ENCODE peak calls at places on chromosomes 5 and 9, in ten cellular contexts. B, W, D, X, O, C, Q, E, H and S are unnamed samples.

GRCh38 chr9:90127923-90128322 is 514.7 kb downstream of the DIRAS2 start:
- DNase-seq in B (no peak), W (no peak), D (no peak), X (no peak), O (no peak), C (no peak), Q (no peak), E (peak), H (no peak), S (no peak)

GRCh38 chr5:109329296-109330252 is 80.2 kb downstream of the PJA2 start:
- DNase-seq in B (no peak), W (no peak), D (no peak), X (no peak), O (no peak), C (no peak), Q (no peak), E (no peak), H (peak), S (no peak)

GRCh38 chr5:170420809-170421412 is 31.7 kb upstream of the KCNMB1 start:
- DNase-seq in B (peak), W (peak), D (no peak), X (peak), O (no peak), C (peak), Q (peak), E (no peak), H (peak), S (peak)

GRCh38 chr5:149731617-149732400 is 1.7 kb downstream of the PPARGC1B start:
- DNase-seq in B (peak), W (peak), D (peak), X (peak), O (peak), C (peak), Q (peak), E (peak), H (peak), S (peak)

GRCh38 chr9:91219557-91219956 is 142.2 kb downstream of the AUH start:
- DNase-seq in B (no peak), W (no peak), D (no peak), X (no peak), O (no peak), C (no peak), Q (no peak), E (no peak), H (no peak), S (no peak)

GRCh38 chr9:81431662-81432061 is 257.7 kb downstream of the TLE1 start:
- DNase-seq in B (peak), W (no peak), D (no peak), X (no peak), O (no peak), C (no peak), Q (no peak), E (no peak), H (no peak), S (no peak)

GRCh38 chr9:89993678-89994630 is 389.1 kb downstream of the GADD45G start:
- DNase-seq in B (no peak), W (no peak), D (peak), X (peak), O (no peak), C (no peak), Q (peak), E (peak), H (no peak), S (no peak)

GRCh38 chr5:177453852-177454396 is 7.3 kb downstream of the PRR7 start:
- DNase-seq in B (no peak), W (no peak), D (no peak), X (peak), O (no peak), C (no peak), Q (peak), E (no peak), H (no peak), S (peak)

GRCh38 chr9:81082251-81082650 is 607.1 kb downstream of the TLE1 start:
- DNase-seq in B (no peak), W (no peak), D (no peak), X (no peak), O (no peak), C (no peak), Q (no peak), E (no peak), H (no peak), S (no peak)

GRCh38 chr5:72015103-72015548 is 92.1 kb upstream of the MAP1B start:
- DNase-seq in B (peak), W (no peak), D (no peak), X (peak), O (no peak), C (no peak), Q (peak), E (no peak), H (peak), S (no peak)

GRCh38 chr5:16773990-16774389 is 157.2 kb upstream of the RETREG1 start:
- DNase-seq in B (peak), W (no peak), D (no peak), X (no peak), O (no peak), C (no peak), Q (no peak), E (no peak), H (no peak), S (no peak)

GRCh38 chr5:310941-311434 is 10.5 kb upstream of the AHRR start:
- DNase-seq in B (no peak), W (no peak), D (no peak), X (peak), O (no peak), C (no peak), Q (no peak), E (peak), H (no peak), S (no peak)

GRCh38 chr5:119439140-119439625 is 13.1 kb upstream of the HSD17B4 start:
- DNase-seq in B (no peak), W (no peak), D (no peak), X (no peak), O (peak), C (no peak), Q (peak), E (no peak), H (no peak), S (no peak)

GRCh38 chr9:108468364-108468763 is 387.4 kb downstream of the ACTL7B start:
- DNase-seq in B (no peak), W (no peak), D (no peak), X (peak), O (no peak), C (peak), Q (no peak), E (peak), H (no peak), S (peak)

GRCh38 chr5:6475626-6476312 is 27.1 kb downstream of the UBE2QL1 start:
- DNase-seq in B (no peak), W (peak), D (no peak), X (no peak), O (no peak), C (peak), Q (no peak), E (no peak), H (no peak), S (peak)

GRCh38 chr9:3124006-3124405 is 280.1 kb upstream of the PUM3 start:
- DNase-seq in B (no peak), W (no peak), D (no peak), X (no peak), O (no peak), C (peak), Q (no peak), E (no peak), H (no peak), S (peak)

GRCh38 chr5:171421331-171422262 is 2.1 kb downstream of the FGF18 start:
- DNase-seq in B (no peak), W (peak), D (no peak), X (no peak), O (no peak), C (peak), Q (no peak), E (no peak), H (no peak), S (no peak)

GRCh38 chr5:2582507-2582906 is 169.0 kb downstream of the IRX2 start:
- DNase-seq in B (no peak), W (no peak), D (no peak), X (no peak), O (no peak), C (no peak), Q (no peak), E (no peak), H (no peak), S (no peak)

GRCh38 chr9:128103589-128103962 is 24.0 kb downstream of the PTGES2 start:
- DNase-seq in B (no peak), W (no peak), D (no peak), X (no peak), O (peak), C (peak), Q (peak), E (no peak), H (no peak), S (no peak)

GRCh38 chr5:138874241-138874640 is 894 bp downstream of the LRRTM2 start:
- DNase-seq in B (no peak), W (no peak), D (no peak), X (peak), O (no peak), C (no peak), Q (no peak), E (no peak), H (no peak), S (no peak)

GRCh38 chr5:136087961-136088871 is 44.4 kb upstream of the SMAD5 start:
- DNase-seq in B (no peak), W (peak), D (peak), X (peak), O (peak), C (no peak), Q (no peak), E (peak), H (peak), S (no peak)

GRCh38 chr9:477146-477545 is 262.5 kb downstream of the DOCK8 start:
- DNase-seq in B (no peak), W (no peak), D (no peak), X (no peak), O (no peak), C (no peak), Q (no peak), E (no peak), H (no peak), S (no peak)

GRCh38 chr5:136026636-136027035 is 2.2 kb upstream of the TGFBI start:
- DNase-seq in B (no peak), W (no peak), D (no peak), X (no peak), O (no peak), C (peak), Q (no peak), E (no peak), H (no peak), S (no peak)

GRCh38 chr9:10173561-10173960 is 439.2 kb downstream of the PTPRD start:
- DNase-seq in B (no peak), W (no peak), D (no peak), X (no peak), O (no peak), C (no peak), Q (no peak), E (no peak), H (peak), S (no peak)

GRCh38 chr5:139854953-139855352 is 59.3 kb downstream of the PSD2 start:
- DNase-seq in B (no peak), W (no peak), D (peak), X (no peak), O (no peak), C (no peak), Q (no peak), E (no peak), H (no peak), S (no peak)

GRCh38 chr5:122311400-122311887 is 593 bp upstream of the SNCAIP start:
- DNase-seq in B (no peak), W (no peak), D (no peak), X (no peak), O (no peak), C (peak), Q (no peak), E (no peak), H (no peak), S (no peak)

GRCh38 chr9:26148128-26148527 is 469.9 kb upstream of the TUSC1 start:
- DNase-seq in B (no peak), W (no peak), D (no peak), X (no peak), O (no peak), C (no peak), Q (no peak), E (no peak), H (no peak), S (no peak)

GRCh38 chr9:105637787-105638395 is 24.4 kb upstream of the TAL2 start:
- DNase-seq in B (no peak), W (no peak), D (no peak), X (no peak), O (no peak), C (no peak), Q (no peak), E (no peak), H (no peak), S (no peak)

GRCh38 chr5:74575741-74576538 is 64.6 kb downstream of the ENC1 start:
- DNase-seq in B (peak), W (no peak), D (no peak), X (no peak), O (no peak), C (no peak), Q (no peak), E (no peak), H (peak), S (no peak)

GRCh38 chr9:120424248-120424647 is 155.7 kb downstream of the CDK5RAP2 start:
- DNase-seq in B (no peak), W (no peak), D (no peak), X (no peak), O (no peak), C (no peak), Q (no peak), E (no peak), H (peak), S (no peak)

GRCh38 chr5:29770936-29771335 is 1422.5 kb upstream of the CDH6 start:
- DNase-seq in B (no peak), W (no peak), D (no peak), X (no peak), O (no peak), C (no peak), Q (no peak), E (no peak), H (no peak), S (no peak)

GRCh38 chr5:79845448-79846197 is 145.4 kb downstream of the MTX3 start:
- DNase-seq in B (peak), W (no peak), D (no peak), X (no peak), O (no peak), C (no peak), Q (no peak), E (no peak), H (peak), S (no peak)

GRCh38 chr5:144247131-144247530 is 76.5 kb downstream of the KCTD16 start:
- DNase-seq in B (no peak), W (no peak), D (no peak), X (no peak), O (no peak), C (no peak), Q (no peak), E (no peak), H (no peak), S (peak)

GRCh38 chr5:132753135-132753987 is 6.1 kb downstream of the CCNI2 start:
- DNase-seq in B (no peak), W (no peak), D (no peak), X (no peak), O (no peak), C (peak), Q (no peak), E (no peak), H (no peak), S (no peak)
- TF ChIP-seq CTCF in B (no peak), W (no peak), D (no peak), X (no peak), O (no peak), C (peak), Q (peak), E (no peak), H (no peak), S (no peak)

DNA sequence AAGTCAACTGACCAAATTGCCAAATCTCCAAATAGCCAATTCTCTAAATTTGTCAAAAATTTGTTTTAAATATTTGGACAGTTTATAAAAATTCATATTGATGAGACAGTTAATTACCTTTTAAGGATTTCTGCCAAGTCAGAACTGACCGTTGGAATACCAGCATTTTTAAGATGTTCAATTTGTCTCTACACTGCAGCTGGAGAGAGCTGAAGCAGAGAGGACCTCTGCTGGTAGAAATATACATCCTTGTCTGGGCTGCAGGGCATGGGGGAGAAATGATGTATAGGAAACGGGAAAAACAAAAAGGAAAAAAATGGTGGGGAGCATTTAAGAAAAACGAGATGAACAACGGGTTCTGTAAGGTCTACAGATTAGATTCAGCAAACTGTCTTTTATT is 16.8 kb downstream of the NR6A1 start:
- DNase-seq in B (no peak), W (no peak), D (no peak), X (no peak), O (no peak), C (no peak), Q (no peak), E (no peak), H (peak), S (no peak)
- TF ChIP-seq CTCF in B (peak), W (no peak), D (peak), X (no peak), O (no peak), C (peak), Q (peak), E (no peak), H (peak), S (no peak)

DNA sequence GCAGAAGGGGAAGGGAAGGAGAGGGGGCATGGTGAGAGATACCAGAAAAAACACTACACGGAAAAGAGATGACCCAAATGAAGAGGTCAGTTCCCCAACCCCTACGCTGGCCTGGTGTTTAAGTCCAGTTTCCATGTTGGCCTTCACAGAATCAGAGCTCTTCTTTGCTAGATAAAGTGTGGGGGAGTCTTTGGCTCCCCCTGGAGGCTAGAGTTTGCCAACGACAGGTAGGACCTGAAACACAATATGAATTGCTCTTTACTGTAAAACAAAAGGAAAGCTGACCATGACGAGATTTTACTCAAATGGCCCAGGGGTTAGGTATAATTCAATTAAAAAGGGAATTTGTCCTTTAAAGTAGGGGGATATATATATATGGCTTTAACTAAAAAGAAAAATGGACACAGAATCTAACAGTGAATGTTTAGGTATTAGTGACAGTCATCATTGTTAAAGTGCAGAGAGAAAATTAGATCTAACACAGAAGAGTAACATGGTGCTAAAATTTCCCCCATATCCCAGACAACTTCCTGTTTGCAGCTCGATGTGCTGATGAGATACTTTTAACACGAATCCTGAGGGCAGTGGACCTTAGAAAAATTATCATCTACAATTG is 92.0 kb downstream of the SV2C start:
- DNase-seq in B (no peak), W (no peak), D (no peak), X (peak), O (no peak), C (peak), Q (peak), E (no peak), H (peak), S (peak)
- TF ChIP-seq CTCF in B (peak), W (peak), D (peak), X (peak), O (peak), C (peak), Q (peak), E (peak), H (peak), S (peak)

DNA sequence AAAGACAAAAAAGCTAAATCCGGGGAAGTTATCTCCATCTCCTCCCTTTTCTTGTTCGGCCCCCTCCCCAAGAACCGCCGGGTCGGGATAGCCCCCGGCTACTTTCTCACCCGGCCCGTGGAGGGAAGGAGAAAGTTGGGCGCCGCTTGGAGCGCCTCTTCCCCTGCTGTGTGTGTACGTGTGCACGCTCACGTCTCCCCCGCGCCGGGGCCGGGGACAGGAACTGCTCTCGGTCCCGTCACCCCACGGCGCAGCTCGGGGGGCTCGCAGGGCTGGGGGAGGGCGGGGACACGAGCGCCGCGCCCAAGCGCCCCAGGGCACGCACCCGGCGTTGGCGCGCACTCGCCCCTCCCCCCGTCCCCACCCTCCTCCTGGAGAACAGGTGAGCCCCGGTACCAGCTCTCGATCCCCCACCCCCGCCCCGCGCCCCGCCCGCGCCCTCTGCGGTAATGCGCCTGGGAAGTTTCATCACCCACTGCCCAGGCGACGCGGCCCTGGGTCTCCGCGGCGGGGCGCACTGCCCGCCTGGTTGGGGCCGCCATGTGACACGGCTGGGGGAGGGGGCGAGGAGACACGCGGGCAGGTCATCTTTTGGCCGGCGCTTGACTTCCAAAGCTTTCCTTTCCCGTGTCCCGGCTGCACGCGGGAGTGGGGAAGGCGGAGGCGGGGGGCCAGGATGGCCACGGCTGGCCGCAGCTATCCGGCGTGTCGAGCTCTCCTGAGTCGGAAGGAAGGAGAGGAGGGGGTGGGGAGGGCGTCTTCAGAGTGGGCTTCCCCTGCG is 1.3 kb upstream of the STC2 start:
- DNase-seq in B (no peak), W (no peak), D (no peak), X (no peak), O (no peak), C (peak), Q (peak), E (no peak), H (peak), S (peak)
- TF ChIP-seq CTCF in B (no peak), W (no peak), D (no peak), X (no peak), O (no peak), C (peak), Q (peak), E (no peak), H (peak), S (no peak)

GRCh38 chr5:68271124-68271523 is 55.6 kb downstream of the PIK3R1 start:
- DNase-seq in B (no peak), W (no peak), D (no peak), X (no peak), O (no peak), C (no peak), Q (no peak), E (no peak), H (no peak), S (no peak)

GRCh38 chr5:68273717-68274409 is 58.3 kb downstream of the PIK3R1 start:
- DNase-seq in B (no peak), W (no peak), D (no peak), X (no peak), O (no peak), C (no peak), Q (no peak), E (no peak), H (no peak), S (no peak)

GRCh38 chr5:68270576-68270975 is 55.0 kb downstream of the PIK3R1 start:
- DNase-seq in B (no peak), W (no peak), D (no peak), X (no peak), O (no peak), C (no peak), Q (no peak), E (no peak), H (no peak), S (no peak)

GRCh38 chr5:68269820-68270219 is 54.3 kb downstream of the PIK3R1 start:
- DNase-seq in B (no peak), W (no peak), D (no peak), X (no peak), O (no peak), C (no peak), Q (no peak), E (no peak), H (no peak), S (no peak)

DNA sequence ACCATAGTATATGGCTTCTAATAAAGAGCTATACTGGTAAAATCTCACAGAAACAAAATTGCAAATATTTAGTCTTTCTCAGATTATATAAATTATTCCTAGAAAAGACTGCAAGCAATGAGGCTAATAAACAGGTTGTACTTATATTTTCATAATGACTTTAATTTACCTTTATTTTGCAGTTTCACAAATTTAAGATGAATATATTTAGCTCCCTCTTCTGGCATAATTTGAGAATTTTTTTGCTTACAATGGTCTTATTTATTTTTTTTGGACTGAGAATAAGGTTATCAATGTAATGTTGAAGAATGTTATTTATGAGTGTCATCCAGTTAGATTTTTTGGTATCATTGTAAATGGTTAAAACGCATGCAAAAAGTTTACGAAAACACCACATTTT is 56.7 kb downstream of the PIK3R1 start:
- DNase-seq in B (no peak), W (no peak), D (no peak), X (no peak), O (no peak), C (no peak), Q (no peak), E (no peak), H (no peak), S (no peak)
- TF ChIP-seq CTCF in B (no peak), W (peak), D (peak), X (peak), O (no peak), C (peak), Q (peak), E (peak), H (no peak), S (no peak)